ENCODE peak calls at places on chromosomes 6 and 20, in seven cellular contexts. T, L, R, B, J, I and X are unnamed samples.

GRCh38 chr20:45828589-45828988 is 1.5 kb upstream of the TNNC2 start:
- DNase-seq in J (no peak), T (no peak), R (no peak), B (no peak), I (no peak), L (no peak), X (no peak)

GRCh38 chr20:61442718-61443117 is 190.7 kb downstream of the CDH4 start:
- DNase-seq in T (no peak), B (no peak), R (no peak), J (no peak), L (no peak), I (no peak), X (no peak)

GRCh38 chr20:33561981-33562601 is 72.2 kb downstream of the CBFA2T2 start:
- DNase-seq in R (peak), B (no peak), J (peak), T (no peak), L (peak), I (no peak), X (peak)

GRCh38 chr6:166627875-166628849 is 1.1 kb upstream of the RPS6KA2 start:
- DNase-seq in J (peak), I (peak), R (peak), L (peak), T (peak), B (peak), X (peak)

GRCh38 chr6:130129781-130130246 is 92.9 kb downstream of the SAMD3 start:
- DNase-seq in B (no peak), T (no peak), L (no peak), I (no peak), R (peak), J (no peak), X (no peak)

GRCh38 chr6:162817196-162817595 is 89.4 kb downstream of the PACRG start:
- DNase-seq in B (no peak), J (no peak), T (no peak), L (no peak), R (no peak), I (no peak), X (no peak)

GRCh38 chr6:6717008-6717763 is 128.7 kb downstream of the LY86 start:
- DNase-seq in I (no peak), R (no peak), L (no peak), T (no peak), B (no peak), J (no peak), X (no peak)

GRCh38 chr6:31079656-31080261 is 32.6 kb downstream of the C6orf15 start:
- DNase-seq in I (peak), T (peak), R (peak), J (peak), B (peak), L (peak), X (peak)

GRCh38 chr20:2757001-2757400 is 43.4 kb downstream of the CPXM1 start:
- DNase-seq in J (no peak), B (no peak), I (no peak), L (no peak), T (no peak), R (no peak), X (no peak)

GRCh38 chr6:72182337-72183246 is 296.2 kb downstream of the RIMS1 start:
- DNase-seq in T (peak), L (peak), I (peak), J (peak), R (peak), B (peak), X (peak)

GRCh38 chr6:61210549-61210948 is 1075.5 kb downstream of the KHDRBS2 start:
- DNase-seq in J (no peak), I (no peak), L (no peak), T (no peak), B (no peak), R (no peak), X (peak)

GRCh38 chr20:33276303-33277113 is 6.5 kb upstream of the BPIFB1 start:
- DNase-seq in R (no peak), B (no peak), I (no peak), L (peak), T (no peak), J (no peak), X (peak)

GRCh38 chr6:139323511-139324445 is 32.0 kb upstream of the TXLNB start:
- DNase-seq in R (peak), T (peak), L (peak), I (peak), B (peak), J (peak), X (peak)

GRCh38 chr6:159915397-159915796 is 24.6 kb downstream of the MAS1 start:
- DNase-seq in I (no peak), B (no peak), R (no peak), J (no peak), L (no peak), T (no peak), X (no peak)

GRCh38 chr20:32079655-32080109 is 27.6 kb downstream of the HCK start:
- DNase-seq in T (no peak), B (no peak), L (peak), R (no peak), J (no peak), I (no peak), X (peak)

GRCh38 chr6:112562348-112563220 is 215.5 kb downstream of the RFPL4B start:
- DNase-seq in R (peak), T (no peak), I (peak), B (no peak), L (no peak), J (peak), X (no peak)

GRCh38 chr6:155158044-155158843 is 105.6 kb upstream of the CLDN20 start:
- DNase-seq in B (no peak), R (peak), J (peak), T (no peak), L (no peak), I (no peak), X (no peak)

GRCh38 chr6:45657243-45657642 is 279.5 kb upstream of the SUPT3H start:
- DNase-seq in L (no peak), J (peak), B (no peak), I (no peak), T (no peak), R (peak), X (no peak)

GRCh38 chr20:24699321-24700165 is 230.1 kb downstream of the SYNDIG1 start:
- DNase-seq in I (no peak), R (no peak), T (peak), B (no peak), J (no peak), L (peak), X (no peak)

GRCh38 chr6:125480571-125480970 is 178.8 kb upstream of the HDDC2 start:
- DNase-seq in I (no peak), B (no peak), R (no peak), L (no peak), J (peak), T (no peak), X (no peak)

GRCh38 chr20:5770240-5770986 is 20.2 kb downstream of the SHLD1 start:
- DNase-seq in T (no peak), L (no peak), J (peak), B (no peak), I (no peak), R (peak), X (no peak)

GRCh38 chr6:80469977-80470376 is 363.5 kb downstream of the BCKDHB start:
- DNase-seq in B (no peak), J (no peak), I (peak), T (no peak), R (no peak), L (no peak), X (no peak)

GRCh38 chr6:132590362-132590761 is 821 bp upstream of the TAAR5 start:
- DNase-seq in J (no peak), B (no peak), I (no peak), L (no peak), R (no peak), T (no peak), X (no peak)
- H2BK120ac ChIP-seq in J (no peak), B (no peak), I (no peak), L (no peak), R (no peak), T (no peak), X (no peak)

GRCh38 chr6:20877008-20877937 is 343.0 kb downstream of the CDKAL1 start:
- DNase-seq in J (peak), R (peak), L (no peak), T (no peak), I (peak), B (no peak), X (peak)
- H3K4me2 ChIP-seq in J (no peak), R (peak), L (no peak), T (no peak), I (peak), B (no peak), X (no peak)

DNA sequence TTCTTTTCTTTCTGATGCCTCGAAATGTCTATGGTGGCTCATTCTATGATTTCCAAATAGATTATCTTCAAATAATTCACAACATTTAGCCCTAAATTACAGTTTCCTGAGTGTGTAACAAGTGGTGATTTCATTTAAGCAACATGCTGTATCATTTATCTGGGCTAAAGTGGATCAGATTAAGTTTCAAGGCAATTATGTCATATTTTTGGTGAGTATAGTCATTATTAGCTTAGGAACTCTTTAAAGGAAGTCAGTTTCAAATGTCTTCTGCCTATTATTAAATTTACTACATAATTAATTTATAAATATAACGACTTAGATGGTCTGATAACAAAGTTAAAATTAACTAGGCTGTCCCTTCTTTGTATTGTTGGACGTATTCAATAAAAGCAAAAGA is 847.9 kb upstream of the FLRT3 start:
- DNase-seq in J (no peak), T (no peak), L (no peak), R (no peak), B (no peak), I (no peak), X (no peak)
- H2BK120ac ChIP-seq in J (no peak), T (no peak), L (no peak), R (no peak), B (no peak), I (no peak), X (no peak)

GRCh38 chr6:167679137-167679736 is 147.5 kb upstream of the AFDN start:
- DNase-seq in B (peak), R (no peak), T (no peak), L (no peak), J (no peak), I (peak), X (no peak)
- H3K4me2 ChIP-seq in B (peak), R (no peak), T (peak), L (peak), J (peak), I (peak), X (peak)